ENCODE peak calls at places on chromosome 2, in eight cellular contexts. J is activated CD4-positive, alpha-beta T cell treated with anti-CD3 and anti-CD28 coated beads, Interleukin-2, amount 50 U/mL, for 1 hour; T is effector CD4-positive, alpha-beta T cell; O is NCI-H2081; A is T-helper 9 cell; H is neuronal stem cell; P is Ammon's horn; X is neural crest cell. K is an unnamed sample.

GRCh38 chr2:26559044-26559405 is 81.1 kb upstream of the OTOF start:
- DNase-seq in J (no peak), T (no peak), O (no peak), A (no peak), H (no peak), P (no peak), X (no peak), K (no peak)

GRCh38 chr2:30965085-30965484 is 157.8 kb upstream of the CAPN13 start:
- DNase-seq in J (no peak), T (no peak), O (no peak), A (no peak), H (no peak), P (no peak), X (no peak), K (no peak)

GRCh38 chr2:134926231-134926931 is 7.8 kb downstream of the CCNT2 start:
- DNase-seq in J (no peak), T (no peak), O (no peak), A (no peak), H (no peak), P (no peak), X (no peak), K (no peak)

GRCh38 chr2:8508766-8509165 is 173.1 kb upstream of the ID2 start:
- DNase-seq in J (no peak), T (no peak), O (no peak), A (no peak), H (no peak), P (no peak), X (no peak), K (no peak)

GRCh38 chr2:51697095-51697494 is 665.2 kb upstream of the NRXN1 start:
- DNase-seq in J (no peak), T (no peak), O (no peak), A (no peak), H (no peak), P (no peak), X (no peak), K (no peak)

GRCh38 chr2:196131949-196132925 is 39.1 kb downstream of the STK17B start:
- DNase-seq in J (peak; percentile 42), T (peak; percentile 47), O (no peak), A (peak; percentile 44), H (no peak), P (no peak), X (no peak), K (no peak)

GRCh38 chr2:239110595-239111048 is 262.7 kb downstream of the TWIST2 start:
- DNase-seq in J (no peak), T (no peak), O (no peak), A (no peak), H (no peak), P (no peak), X (no peak), K (no peak)

GRCh38 chr2:88669371-88670214 is 21.9 kb upstream of the RPIA start:
- DNase-seq in J (no peak), T (no peak), O (peak; percentile 20), A (no peak), H (no peak), P (peak; percentile 41), X (peak; percentile 7), K (peak; percentile 48)

GRCh38 chr2:66794115-66794514 is 359.2 kb downstream of the MEIS1 start:
- DNase-seq in J (no peak), T (no peak), O (no peak), A (no peak), H (no peak), P (no peak), X (no peak), K (no peak)

GRCh38 chr2:26356771-26357170 is 10.2 kb upstream of the ADGRF3 start:
- DNase-seq in J (no peak), T (no peak), O (no peak), A (no peak), H (no peak), P (no peak), X (no peak), K (no peak)